ENCODE peak calls at places on chromosomes 13 and 19, in six cellular contexts. I is stimulated activated CD4-positive, alpha-beta T cell treated with anti-CD3 and anti-CD28 coated beads, Interleukin-1b, Interleukin-23, amount 100 ng/mL, for 24 hours; T is activated naive CD4-positive, alpha-beta T cell; W is upper lobe of left lung; M is amygdala; B is tibial nerve. H is an unnamed sample.

GRCh38 chr19:44644391-44645016 is 794 bp downstream of the PVR start:
- DNase-seq in M (no peak), T (no peak), W (no peak), B (no peak), I (no peak), H (peak)

GRCh38 chr19:43778651-43779050 is 2.1 kb downstream of the KCNN4 start:
- DNase-seq in W (no peak), M (no peak), T (no peak), B (no peak), I (no peak), H (no peak)

GRCh38 chr19:11843741-11844140 is 4.8 kb upstream of the ZNF439 start:
- DNase-seq in I (no peak), T (no peak), W (no peak), M (no peak), B (no peak), H (no peak)

GRCh38 chr19:53034948-53035675 is 9.4 kb upstream of the ERVV-2 start:
- DNase-seq in T (no peak), M (no peak), B (no peak), W (no peak), I (no peak), H (no peak)

GRCh38 chr19:42092350-42092749 is 16.4 kb downstream of the ZNF574 start:
- DNase-seq in I (peak), B (no peak), T (peak), W (no peak), M (no peak), H (peak)

GRCh38 chr13:34469212-34469983 is 472.7 kb upstream of the NBEA start:
- DNase-seq in T (no peak), W (no peak), M (no peak), B (no peak), I (no peak), H (peak)

GRCh38 chr19:3268763-3269162 is 44.3 kb downstream of the CELF5 start:
- DNase-seq in I (no peak), W (no peak), B (no peak), M (no peak), T (no peak), H (no peak)

GRCh38 chr19:50711196-50711595 is 8.4 kb downstream of the SHANK1 start:
- DNase-seq in M (no peak), W (no peak), I (no peak), B (no peak), T (no peak), H (no peak)

GRCh38 chr13:25574437-25575426 is 203.0 kb downstream of the ATP8A2 start:
- DNase-seq in B (peak), I (peak), W (no peak), M (peak), T (peak), H (peak)

GRCh38 chr13:55673910-55674309 is 1466.8 kb upstream of the PRR20A start:
- DNase-seq in W (no peak), T (no peak), I (no peak), M (no peak), B (no peak), H (no peak)

GRCh38 chr13:99382428-99383133 is 75.4 kb upstream of the GPR183 start:
- DNase-seq in T (no peak), I (no peak), W (no peak), M (no peak), B (no peak), H (no peak)

GRCh38 chr19:4233282-4233853 is 4.0 kb downstream of the EBI3 start:
- DNase-seq in I (peak), B (peak), M (no peak), W (no peak), T (peak), H (peak)

GRCh38 chr19:33905473-33905936 is 108.8 kb downstream of the KCTD15 start:
- DNase-seq in T (no peak), W (peak), I (no peak), B (no peak), M (no peak), H (no peak)

GRCh38 chr19:7831452-7831851 is 1.4 kb downstream of the EVI5L start:
- DNase-seq in T (no peak), B (no peak), I (no peak), M (peak), W (no peak), H (no peak)

GRCh38 chr13:67228031-67228430 is 2.1 kb downstream of the PCDH9 start:
- DNase-seq in T (no peak), I (no peak), W (no peak), B (no peak), M (no peak), H (no peak)

GRCh38 chr19:371501-372160 is 27.0 kb upstream of the MIER2 start:
- DNase-seq in B (no peak), W (no peak), T (no peak), M (no peak), I (no peak), H (no peak)

GRCh38 chr19:3976495-3977241 is 5.8 kb upstream of the DAPK3 start:
- DNase-seq in T (no peak), B (no peak), M (no peak), I (no peak), W (peak), H (peak)

GRCh38 chr19:48683349-48683748 is 10.5 kb upstream of the NTN5 start:
- DNase-seq in M (peak), T (peak), B (peak), W (peak), I (no peak), H (peak)

GRCh38 chr19:48400018-48400742 is 6.7 kb downstream of the GRIN2D start:
- DNase-seq in M (no peak), I (no peak), T (no peak), W (no peak), B (peak), H (peak)

GRCh38 chr13:19181621-19182485 is at the start of gene TUBA3C:
- DNase-seq in T (no peak), B (no peak), W (no peak), M (no peak), I (no peak), H (no peak)

GRCh38 chr19:35811317-35812219 is 1.1 kb downstream of the PRODH2 start:
- DNase-seq in B (no peak), I (no peak), T (no peak), M (no peak), W (no peak), H (no peak)

GRCh38 chr19:43460362-43461016 is 4.9 kb downstream of the LYPD3 start:
- DNase-seq in I (no peak), B (no peak), T (no peak), M (no peak), W (no peak), H (no peak)

GRCh38 chr19:48806818-48807589 is 3.8 kb downstream of the BCAT2 start:
- DNase-seq in I (no peak), M (peak), T (no peak), B (no peak), W (peak), H (peak)

GRCh38 chr13:27638521-27638920 is 16.8 kb downstream of the POLR1D start:
- DNase-seq in B (no peak), M (no peak), T (no peak), W (no peak), I (no peak), H (no peak)

GRCh38 chr13:80444240-80445015 is 103.5 kb upstream of the SPRY2 start:
- DNase-seq in B (no peak), M (no peak), I (no peak), W (no peak), T (no peak), H (no peak)

GRCh38 chr13:40272776-40273139 is 393.7 kb downstream of the FOXO1 start:
- DNase-seq in B (no peak), T (no peak), W (no peak), M (no peak), I (no peak), H (no peak)

GRCh38 chr19:49667473-49667872 is 1.7 kb downstream of the BCL2L12 start:
- DNase-seq in W (no peak), M (no peak), T (no peak), I (no peak), B (no peak), H (no peak)